ENCODE peak calls at places on chromosomes 7 and 10, in seven cellular contexts. Z is Calu3; U is stromal cell of bone marrow; G is nucleus accumbens; A is stimulated activated CD4-positive, alpha-beta T cell treated with anti-CD3 and anti-CD28 coated beads, Interleukin-1b, Interleukin-23, amount 100 ng/mL, for 1 hour; S is NCI-H1436; F is DMS79 treated with DMSO at 0.1 percent for 48 hours. H is an unnamed sample.

GRCh38 chr7:134452419-134452827 is 6.5 kb downstream of the AKR1B1 start:
- DNase-seq in Z (no peak), U (no peak), G (no peak), A (no peak), S (no peak), F (no peak), H (no peak)

GRCh38 chr10:117221156-117221711 is 19.7 kb upstream of the SLC18A2 start:
- DNase-seq in Z (peak), U (no peak), G (no peak), A (no peak), S (peak), F (peak), H (no peak)

GRCh38 chr10:63210611-63211196 is 77.6 kb downstream of the NRBF2 start:
- DNase-seq in Z (no peak), U (no peak), G (no peak), A (no peak), S (no peak), F (no peak), H (no peak)

GRCh38 chr7:977326-978048 is 2.1 kb upstream of the COX19 start:
- DNase-seq in Z (peak), U (no peak), G (no peak), A (no peak), S (peak), F (no peak), H (peak)

GRCh38 chr7:3356173-3356572 is 55.1 kb downstream of the SDK1 start:
- DNase-seq in Z (no peak), U (no peak), G (no peak), A (no peak), S (no peak), F (no peak), H (no peak)

GRCh38 chr10:72059843-72060822 is 28.2 kb downstream of the SPOCK2 start:
- DNase-seq in Z (no peak), U (no peak), G (no peak), A (no peak), S (no peak), F (no peak), H (no peak)

GRCh38 chr7:40015790-40016296 is 65.8 kb downstream of the CDK13 start:
- DNase-seq in Z (peak), U (peak), G (no peak), A (no peak), S (no peak), F (peak), H (no peak)

GRCh38 chr10:34235164-34235832 is 579.8 kb downstream of the PARD3 start:
- DNase-seq in Z (no peak), U (peak), G (no peak), A (no peak), S (peak), F (no peak), H (no peak)

GRCh38 chr7:28228386-28228785 is 47.8 kb upstream of the JAZF1 start:
- DNase-seq in Z (no peak), U (peak), G (no peak), A (no peak), S (no peak), F (no peak), H (no peak)

GRCh38 chr7:107387077-107387476 is 82.8 kb upstream of the GPR22 start:
- DNase-seq in Z (no peak), U (peak), G (no peak), A (no peak), S (no peak), F (no peak), H (no peak)

GRCh38 chr7:33334349-33334748 is 205.0 kb downstream of the BBS9 start:
- DNase-seq in Z (peak), U (no peak), G (no peak), A (no peak), S (peak), F (no peak), H (peak)

GRCh38 chr10:58023341-58024073 is 244.2 kb downstream of the IPMK start:
- DNase-seq in Z (peak), U (peak), G (no peak), A (no peak), S (no peak), F (no peak), H (peak)

GRCh38 chr7:149787428-149788299 is 14.3 kb upstream of the ZNF467 start:
- DNase-seq in Z (no peak), U (no peak), G (no peak), A (no peak), S (peak), F (no peak), H (peak)

GRCh38 chr10:123404357-123404756 is 250.2 kb downstream of the BUB3 start:
- DNase-seq in Z (no peak), U (no peak), G (no peak), A (no peak), S (no peak), F (no peak), H (no peak)

GRCh38 chr7:148572067-148572522 is 18.5 kb upstream of the C7orf33 start:
- DNase-seq in Z (no peak), U (no peak), G (no peak), A (no peak), S (no peak), F (no peak), H (no peak)

GRCh38 chr7:131302876-131303707 is 24.6 kb upstream of the MKLN1 start:
- DNase-seq in Z (peak), U (no peak), G (no peak), A (no peak), S (peak), F (no peak), H (peak)

GRCh38 chr10:11330383-11331020 is 280.9 kb downstream of the USP6NL start:
- DNase-seq in Z (no peak), U (peak), G (no peak), A (no peak), S (no peak), F (no peak), H (peak)

GRCh38 chr10:96257944-96258343 is 13.4 kb downstream of the BLNK start:
- DNase-seq in Z (no peak), U (no peak), G (no peak), A (no peak), S (no peak), F (no peak), H (no peak)

GRCh38 chr7:92987095-92987494 is 130.7 kb downstream of the SAMD9 start:
- DNase-seq in Z (no peak), U (no peak), G (no peak), A (no peak), S (no peak), F (no peak), H (peak)

H was measured in SK-MEL-5.